ENCODE peak calls at places on chromosomes 7 and 10, in six cellular contexts. One of them, this sample, is unnamed.

GRCh38 chr10:72709041-72709440 is 17.1 kb downstream of the MCU start:
- DNase-seq in NCI-H1105: no peak
- DNase-seq in MV-4-11: no peak
- DNase-seq in occipital lobe: no peak
- DNase-seq in stimulated activated CD8-positive, alpha-beta memory T cell treated with anti-CD3 and anti-CD28 coated beads, Interleukin-2, amount 100 ng/mL, for 48 hours: no peak
- DNase-seq in GM03348: no peak
- DNase-seq in this sample: peak

GRCh38 chr7:46173526-46174191 is 252.6 kb upstream of the IGFBP3 start:
- DNase-seq in MV-4-11: no peak
- DNase-seq in NCI-H1105: no peak
- DNase-seq in stimulated activated CD8-positive, alpha-beta memory T cell treated with anti-CD3 and anti-CD28 coated beads, Interleukin-2, amount 100 ng/mL, for 48 hours: no peak
- DNase-seq in GM03348: peak
- DNase-seq in occipital lobe: no peak
- DNase-seq in this sample: no peak

GRCh38 chr7:74371381-74372059 is 82.2 kb upstream of the GTF2IRD1 start:
- DNase-seq in occipital lobe: no peak
- DNase-seq in GM03348: no peak
- DNase-seq in NCI-H1105: peak
- DNase-seq in MV-4-11: no peak
- DNase-seq in stimulated activated CD8-positive, alpha-beta memory T cell treated with anti-CD3 and anti-CD28 coated beads, Interleukin-2, amount 100 ng/mL, for 48 hours: no peak
- DNase-seq in this sample: no peak

GRCh38 chr7:132049462-132050304 is 493.3 kb upstream of the PODXL start:
- DNase-seq in MV-4-11: no peak
- DNase-seq in stimulated activated CD8-positive, alpha-beta memory T cell treated with anti-CD3 and anti-CD28 coated beads, Interleukin-2, amount 100 ng/mL, for 48 hours: peak
- DNase-seq in NCI-H1105: no peak
- DNase-seq in occipital lobe: no peak
- DNase-seq in GM03348: peak
- DNase-seq in this sample: no peak

GRCh38 chr7:135147341-135147898 is 452 bp upstream of the TMEM140 start:
- DNase-seq in GM03348: no peak
- DNase-seq in occipital lobe: no peak
- DNase-seq in stimulated activated CD8-positive, alpha-beta memory T cell treated with anti-CD3 and anti-CD28 coated beads, Interleukin-2, amount 100 ng/mL, for 48 hours: no peak
- DNase-seq in MV-4-11: no peak
- DNase-seq in NCI-H1105: no peak
- DNase-seq in this sample: peak

GRCh38 chr7:154864531-154864908 is 138.4 kb downstream of the PAXIP1 start:
- DNase-seq in occipital lobe: no peak
- DNase-seq in MV-4-11: no peak
- DNase-seq in stimulated activated CD8-positive, alpha-beta memory T cell treated with anti-CD3 and anti-CD28 coated beads, Interleukin-2, amount 100 ng/mL, for 48 hours: no peak
- DNase-seq in NCI-H1105: no peak
- DNase-seq in GM03348: no peak
- DNase-seq in this sample: no peak

GRCh38 chr7:83819911-83820310 is 171.0 kb upstream of the SEMA3E start:
- DNase-seq in stimulated activated CD8-positive, alpha-beta memory T cell treated with anti-CD3 and anti-CD28 coated beads, Interleukin-2, amount 100 ng/mL, for 48 hours: no peak
- DNase-seq in GM03348: no peak
- DNase-seq in occipital lobe: no peak
- DNase-seq in MV-4-11: no peak
- DNase-seq in NCI-H1105: no peak
- DNase-seq in this sample: no peak

GRCh38 chr7:18663321-18663720 is 167.8 kb downstream of the HDAC9 start:
- DNase-seq in occipital lobe: no peak
- DNase-seq in stimulated activated CD8-positive, alpha-beta memory T cell treated with anti-CD3 and anti-CD28 coated beads, Interleukin-2, amount 100 ng/mL, for 48 hours: no peak
- DNase-seq in NCI-H1105: no peak
- DNase-seq in GM03348: no peak
- DNase-seq in MV-4-11: peak
- DNase-seq in this sample: no peak

GRCh38 chr7:47391726-47392125 is 190.2 kb downstream of the TNS3 start:
- DNase-seq in GM03348: no peak
- DNase-seq in occipital lobe: no peak
- DNase-seq in MV-4-11: no peak
- DNase-seq in stimulated activated CD8-positive, alpha-beta memory T cell treated with anti-CD3 and anti-CD28 coated beads, Interleukin-2, amount 100 ng/mL, for 48 hours: no peak
- DNase-seq in NCI-H1105: no peak
- DNase-seq in this sample: no peak

GRCh38 chr10:129786216-129786615 is 177.9 kb downstream of the EBF3 start:
- DNase-seq in stimulated activated CD8-positive, alpha-beta memory T cell treated with anti-CD3 and anti-CD28 coated beads, Interleukin-2, amount 100 ng/mL, for 48 hours: no peak
- DNase-seq in GM03348: no peak
- DNase-seq in MV-4-11: no peak
- DNase-seq in NCI-H1105: no peak
- DNase-seq in occipital lobe: no peak
- DNase-seq in this sample: no peak

GRCh38 chr10:23826399-23826798 is 382.5 kb upstream of the KIAA1217 start:
- DNase-seq in MV-4-11: peak
- DNase-seq in NCI-H1105: no peak
- DNase-seq in occipital lobe: no peak
- DNase-seq in GM03348: peak
- DNase-seq in stimulated activated CD8-positive, alpha-beta memory T cell treated with anti-CD3 and anti-CD28 coated beads, Interleukin-2, amount 100 ng/mL, for 48 hours: no peak
- DNase-seq in this sample: no peak

GRCh38 chr7:128792471-128793183 is 859 bp downstream of the CCDC136 start:
- DNase-seq in occipital lobe: no peak
- DNase-seq in MV-4-11: no peak
- DNase-seq in stimulated activated CD8-positive, alpha-beta memory T cell treated with anti-CD3 and anti-CD28 coated beads, Interleukin-2, amount 100 ng/mL, for 48 hours: no peak
- DNase-seq in GM03348: no peak
- DNase-seq in NCI-H1105: no peak
- DNase-seq in this sample: no peak

GRCh38 chr10:33241351-33241750 is 93.1 kb downstream of the NRP1 start:
- DNase-seq in occipital lobe: no peak
- DNase-seq in GM03348: no peak
- DNase-seq in NCI-H1105: no peak
- DNase-seq in MV-4-11: no peak
- DNase-seq in stimulated activated CD8-positive, alpha-beta memory T cell treated with anti-CD3 and anti-CD28 coated beads, Interleukin-2, amount 100 ng/mL, for 48 hours: no peak
- DNase-seq in this sample: no peak

GRCh38 chr7:1813394-1814088 is 143.5 kb downstream of the ELFN1 start:
- DNase-seq in GM03348: no peak
- DNase-seq in stimulated activated CD8-positive, alpha-beta memory T cell treated with anti-CD3 and anti-CD28 coated beads, Interleukin-2, amount 100 ng/mL, for 48 hours: no peak
- DNase-seq in occipital lobe: no peak
- DNase-seq in NCI-H1105: no peak
- DNase-seq in MV-4-11: no peak
- DNase-seq in this sample: no peak

GRCh38 chr7:148535227-148535626 is 55.3 kb upstream of the C7orf33 start:
- DNase-seq in MV-4-11: peak
- DNase-seq in GM03348: no peak
- DNase-seq in NCI-H1105: no peak
- DNase-seq in stimulated activated CD8-positive, alpha-beta memory T cell treated with anti-CD3 and anti-CD28 coated beads, Interleukin-2, amount 100 ng/mL, for 48 hours: peak
- DNase-seq in occipital lobe: no peak
- DNase-seq in this sample: no peak

GRCh38 chr7:100446040-100446439 is 9.7 kb upstream of the PPP1R35 start:
- DNase-seq in occipital lobe: no peak
- DNase-seq in stimulated activated CD8-positive, alpha-beta memory T cell treated with anti-CD3 and anti-CD28 coated beads, Interleukin-2, amount 100 ng/mL, for 48 hours: no peak
- DNase-seq in GM03348: peak
- DNase-seq in MV-4-11: no peak
- DNase-seq in NCI-H1105: no peak
- DNase-seq in this sample: no peak

GRCh38 chr7:106050743-106051110 is 61.4 kb downstream of the SYPL1 start:
- DNase-seq in stimulated activated CD8-positive, alpha-beta memory T cell treated with anti-CD3 and anti-CD28 coated beads, Interleukin-2, amount 100 ng/mL, for 48 hours: no peak
- DNase-seq in occipital lobe: peak
- DNase-seq in MV-4-11: no peak
- DNase-seq in NCI-H1105: no peak
- DNase-seq in GM03348: peak
- DNase-seq in this sample: peak

GRCh38 chr10:120632936-120633335 is 175.9 kb downstream of the PLPP4 start:
- DNase-seq in MV-4-11: no peak
- DNase-seq in occipital lobe: no peak
- DNase-seq in GM03348: no peak
- DNase-seq in NCI-H1105: no peak
- DNase-seq in stimulated activated CD8-positive, alpha-beta memory T cell treated with anti-CD3 and anti-CD28 coated beads, Interleukin-2, amount 100 ng/mL, for 48 hours: no peak
- DNase-seq in this sample: no peak

GRCh38 chr7:157792954-157793353 is 456.1 kb downstream of the DNAJB6 start:
- DNase-seq in NCI-H1105: no peak
- DNase-seq in stimulated activated CD8-positive, alpha-beta memory T cell treated with anti-CD3 and anti-CD28 coated beads, Interleukin-2, amount 100 ng/mL, for 48 hours: no peak
- DNase-seq in MV-4-11: no peak
- DNase-seq in occipital lobe: no peak
- DNase-seq in GM03348: no peak
- DNase-seq in this sample: no peak

GRCh38 chr10:80168679-80169380 is 36.3 kb downstream of the PLAC9 start:
- DNase-seq in MV-4-11: no peak
- DNase-seq in NCI-H1105: no peak
- DNase-seq in occipital lobe: no peak
- DNase-seq in GM03348: no peak
- DNase-seq in stimulated activated CD8-positive, alpha-beta memory T cell treated with anti-CD3 and anti-CD28 coated beads, Interleukin-2, amount 100 ng/mL, for 48 hours: no peak
- DNase-seq in this sample: no peak

GRCh38 chr7:2821161-2821841 is 22.8 kb downstream of the GNA12 start:
- DNase-seq in NCI-H1105: peak
- DNase-seq in GM03348: peak
- DNase-seq in stimulated activated CD8-positive, alpha-beta memory T cell treated with anti-CD3 and anti-CD28 coated beads, Interleukin-2, amount 100 ng/mL, for 48 hours: no peak
- DNase-seq in MV-4-11: no peak
- DNase-seq in occipital lobe: no peak
- DNase-seq in this sample: peak

GRCh38 chr7:1101580-1102431 is 13.9 kb downstream of the GPER1 start:
- DNase-seq in stimulated activated CD8-positive, alpha-beta memory T cell treated with anti-CD3 and anti-CD28 coated beads, Interleukin-2, amount 100 ng/mL, for 48 hours: no peak
- DNase-seq in MV-4-11: no peak
- DNase-seq in occipital lobe: no peak
- DNase-seq in NCI-H1105: no peak
- DNase-seq in GM03348: no peak
- DNase-seq in this sample: peak

GRCh38 chr7:115005942-115006341 is 84.0 kb downstream of the MDFIC start:
- DNase-seq in GM03348: no peak
- DNase-seq in MV-4-11: no peak
- DNase-seq in NCI-H1105: no peak
- DNase-seq in stimulated activated CD8-positive, alpha-beta memory T cell treated with anti-CD3 and anti-CD28 coated beads, Interleukin-2, amount 100 ng/mL, for 48 hours: no peak
- DNase-seq in occipital lobe: no peak
- DNase-seq in this sample: no peak

GRCh38 chr7:30726296-30727006 is 25.5 kb upstream of the INMT start:
- DNase-seq in stimulated activated CD8-positive, alpha-beta memory T cell treated with anti-CD3 and anti-CD28 coated beads, Interleukin-2, amount 100 ng/mL, for 48 hours: no peak
- DNase-seq in NCI-H1105: no peak
- DNase-seq in occipital lobe: no peak
- DNase-seq in MV-4-11: peak
- DNase-seq in GM03348: no peak
- DNase-seq in this sample: no peak

GRCh38 chr7:23852988-23853387 is 143.0 kb downstream of the STK31 start:
- DNase-seq in GM03348: no peak
- DNase-seq in MV-4-11: no peak
- DNase-seq in NCI-H1105: no peak
- DNase-seq in occipital lobe: no peak
- DNase-seq in stimulated activated CD8-positive, alpha-beta memory T cell treated with anti-CD3 and anti-CD28 coated beads, Interleukin-2, amount 100 ng/mL, for 48 hours: no peak
- DNase-seq in this sample: no peak

GRCh38 chr10:75100764-75101291 is 10.6 kb upstream of the SAMD8 start:
- DNase-seq in occipital lobe: no peak
- DNase-seq in GM03348: no peak
- DNase-seq in stimulated activated CD8-positive, alpha-beta memory T cell treated with anti-CD3 and anti-CD28 coated beads, Interleukin-2, amount 100 ng/mL, for 48 hours: no peak
- DNase-seq in NCI-H1105: no peak
- DNase-seq in MV-4-11: no peak
- DNase-seq in this sample: no peak